ENCODE peak calls at places on chromosomes 16 and 17, in eight cellular contexts. One of them, this sample, is unnamed.

GRCh38 chr17:3796110-3796821 is 4.7 kb downstream of the ITGAE start:
- DNase-seq in cardiac septum: no peak
- DNase-seq in stimulated activated CD4-positive, alpha-beta T cell treated with anti-CD3 and anti-CD28 coated beads, Interleukin-12 subunit alpha, Interleukin-12 subunit beta, amount 100 ng/mL, for 24 hours: no peak
- DNase-seq in activated CD4-positive, alpha-beta memory T cell treated with anti-CD3 and anti-CD28 coated beads for 36 hours: peak
- DNase-seq in astrocyte of the spinal cord: no peak
- DNase-seq in RWPE1: no peak
- DNase-seq in GM19239: peak
- DNase-seq in kidney: no peak
- DNase-seq in this sample: peak

GRCh38 chr17:9127340-9127739 is 106.0 kb downstream of the NTN1 start:
- DNase-seq in GM19239: no peak
- DNase-seq in cardiac septum: no peak
- DNase-seq in stimulated activated CD4-positive, alpha-beta T cell treated with anti-CD3 and anti-CD28 coated beads, Interleukin-12 subunit alpha, Interleukin-12 subunit beta, amount 100 ng/mL, for 24 hours: no peak
- DNase-seq in activated CD4-positive, alpha-beta memory T cell treated with anti-CD3 and anti-CD28 coated beads for 36 hours: no peak
- DNase-seq in astrocyte of the spinal cord: no peak
- DNase-seq in RWPE1: no peak
- DNase-seq in kidney: peak
- DNase-seq in this sample: no peak

GRCh38 chr16:10878644-10879498 is 1.9 kb downstream of the CIITA start:
- DNase-seq in astrocyte of the spinal cord: peak
- DNase-seq in activated CD4-positive, alpha-beta memory T cell treated with anti-CD3 and anti-CD28 coated beads for 36 hours: peak
- DNase-seq in cardiac septum: peak
- DNase-seq in GM19239: no peak
- DNase-seq in stimulated activated CD4-positive, alpha-beta T cell treated with anti-CD3 and anti-CD28 coated beads, Interleukin-12 subunit alpha, Interleukin-12 subunit beta, amount 100 ng/mL, for 24 hours: no peak
- DNase-seq in kidney: peak
- DNase-seq in RWPE1: peak
- DNase-seq in this sample: no peak

GRCh38 chr16:89407282-89407924 is 83.0 kb downstream of the ANKRD11 start:
- DNase-seq in activated CD4-positive, alpha-beta memory T cell treated with anti-CD3 and anti-CD28 coated beads for 36 hours: peak
- DNase-seq in RWPE1: no peak
- DNase-seq in kidney: peak
- DNase-seq in astrocyte of the spinal cord: no peak
- DNase-seq in stimulated activated CD4-positive, alpha-beta T cell treated with anti-CD3 and anti-CD28 coated beads, Interleukin-12 subunit alpha, Interleukin-12 subunit beta, amount 100 ng/mL, for 24 hours: no peak
- DNase-seq in GM19239: no peak
- DNase-seq in cardiac septum: peak
- DNase-seq in this sample: no peak

GRCh38 chr16:75322706-75323105 is 71.3 kb upstream of the BCAR1 start:
- DNase-seq in astrocyte of the spinal cord: peak
- DNase-seq in RWPE1: no peak
- DNase-seq in stimulated activated CD4-positive, alpha-beta T cell treated with anti-CD3 and anti-CD28 coated beads, Interleukin-12 subunit alpha, Interleukin-12 subunit beta, amount 100 ng/mL, for 24 hours: no peak
- DNase-seq in cardiac septum: no peak
- DNase-seq in GM19239: no peak
- DNase-seq in activated CD4-positive, alpha-beta memory T cell treated with anti-CD3 and anti-CD28 coated beads for 36 hours: no peak
- DNase-seq in kidney: no peak
- DNase-seq in this sample: no peak

GRCh38 chr17:45164734-45165269 is 3.1 kb downstream of the HEXIM2 start:
- DNase-seq in RWPE1: no peak
- DNase-seq in kidney: no peak
- DNase-seq in GM19239: no peak
- DNase-seq in activated CD4-positive, alpha-beta memory T cell treated with anti-CD3 and anti-CD28 coated beads for 36 hours: no peak
- DNase-seq in astrocyte of the spinal cord: no peak
- DNase-seq in cardiac septum: peak
- DNase-seq in stimulated activated CD4-positive, alpha-beta T cell treated with anti-CD3 and anti-CD28 coated beads, Interleukin-12 subunit alpha, Interleukin-12 subunit beta, amount 100 ng/mL, for 24 hours: no peak
- DNase-seq in this sample: no peak

GRCh38 chr17:55458287-55458900 is 36.8 kb upstream of the MMD start:
- DNase-seq in cardiac septum: no peak
- DNase-seq in GM19239: no peak
- DNase-seq in RWPE1: no peak
- DNase-seq in kidney: no peak
- DNase-seq in stimulated activated CD4-positive, alpha-beta T cell treated with anti-CD3 and anti-CD28 coated beads, Interleukin-12 subunit alpha, Interleukin-12 subunit beta, amount 100 ng/mL, for 24 hours: no peak
- DNase-seq in astrocyte of the spinal cord: no peak
- DNase-seq in activated CD4-positive, alpha-beta memory T cell treated with anti-CD3 and anti-CD28 coated beads for 36 hours: no peak
- DNase-seq in this sample: no peak

GRCh38 chr16:80433617-80434016 is 107.2 kb upstream of the DYNLRB2 start:
- DNase-seq in GM19239: no peak
- DNase-seq in RWPE1: peak
- DNase-seq in stimulated activated CD4-positive, alpha-beta T cell treated with anti-CD3 and anti-CD28 coated beads, Interleukin-12 subunit alpha, Interleukin-12 subunit beta, amount 100 ng/mL, for 24 hours: no peak
- DNase-seq in activated CD4-positive, alpha-beta memory T cell treated with anti-CD3 and anti-CD28 coated beads for 36 hours: peak
- DNase-seq in cardiac septum: no peak
- DNase-seq in astrocyte of the spinal cord: no peak
- DNase-seq in kidney: no peak
- DNase-seq in this sample: no peak

GRCh38 chr16:65153365-65154105 is 31.7 kb upstream of the CDH11 start:
- DNase-seq in activated CD4-positive, alpha-beta memory T cell treated with anti-CD3 and anti-CD28 coated beads for 36 hours: no peak
- DNase-seq in GM19239: no peak
- DNase-seq in cardiac septum: no peak
- DNase-seq in stimulated activated CD4-positive, alpha-beta T cell treated with anti-CD3 and anti-CD28 coated beads, Interleukin-12 subunit alpha, Interleukin-12 subunit beta, amount 100 ng/mL, for 24 hours: no peak
- DNase-seq in RWPE1: no peak
- DNase-seq in kidney: no peak
- DNase-seq in astrocyte of the spinal cord: no peak
- DNase-seq in this sample: no peak

GRCh38 chr17:47633996-47634395 is 15.7 kb upstream of the KPNB1 start:
- DNase-seq in stimulated activated CD4-positive, alpha-beta T cell treated with anti-CD3 and anti-CD28 coated beads, Interleukin-12 subunit alpha, Interleukin-12 subunit beta, amount 100 ng/mL, for 24 hours: no peak
- DNase-seq in astrocyte of the spinal cord: no peak
- DNase-seq in activated CD4-positive, alpha-beta memory T cell treated with anti-CD3 and anti-CD28 coated beads for 36 hours: no peak
- DNase-seq in cardiac septum: no peak
- DNase-seq in GM19239: no peak
- DNase-seq in kidney: no peak
- DNase-seq in RWPE1: no peak
- DNase-seq in this sample: no peak

GRCh38 chr17:59004338-59005111 is 102.2 kb downstream of the TRIM37 start:
- DNase-seq in stimulated activated CD4-positive, alpha-beta T cell treated with anti-CD3 and anti-CD28 coated beads, Interleukin-12 subunit alpha, Interleukin-12 subunit beta, amount 100 ng/mL, for 24 hours: peak
- DNase-seq in astrocyte of the spinal cord: peak
- DNase-seq in activated CD4-positive, alpha-beta memory T cell treated with anti-CD3 and anti-CD28 coated beads for 36 hours: peak
- DNase-seq in cardiac septum: no peak
- DNase-seq in kidney: no peak
- DNase-seq in GM19239: peak
- DNase-seq in RWPE1: peak
- DNase-seq in this sample: peak

This sample was measured in GM12878.